ENCODE peak calls at places on chromosomes 13 and 19, in six cellular contexts. G is neuronal stem cell, P is H9, B is IMR-90, V is mesenchymal stem cell, J is H1. U is an unnamed sample.

GRCh38 chr13:58134525-58134924 is 503.0 kb downstream of the PCDH17 start:
- DNase-seq in G (no peak), P (no peak), B (no peak), V (no peak), J (no peak), U (no peak)

GRCh38 chr13:99895428-99895998 is 76.1 kb downstream of the ZIC5 start:
- DNase-seq in G (no peak), P (no peak), B (no peak), V (peak), J (no peak), U (no peak)

GRCh38 chr13:51364404-51365008 is 25.0 kb downstream of the SERPINE3 start:
- DNase-seq in G (no peak), P (no peak), B (peak), V (peak), J (no peak), U (peak)

GRCh38 chr19:23799321-23799720 is 40.6 kb upstream of the ZNF681 start:
- DNase-seq in G (no peak), P (no peak), B (no peak), V (no peak), J (no peak), U (no peak)

GRCh38 chr13:98792321-98792720 is 39.8 kb upstream of the SLC15A1 start:
- DNase-seq in G (no peak), P (no peak), B (no peak), V (no peak), J (no peak), U (no peak)

GRCh38 chr13:48236528-48237353 is 3.7 kb downstream of the ITM2B start:
- DNase-seq in G (no peak), P (no peak), B (no peak), V (peak), J (no peak), U (peak)

GRCh38 chr19:16244091-16244490 is 46.4 kb downstream of the AP1M1 start:
- DNase-seq in G (no peak), P (no peak), B (peak), V (peak), J (no peak), U (no peak)

GRCh38 chr19:7355151-7355845 is 6.6 kb downstream of the ARHGEF18 start:
- DNase-seq in G (no peak), P (no peak), B (peak), V (peak), J (no peak), U (no peak)

GRCh38 chr13:36681894-36682624 is 8.2 kb downstream of the SERTM1 start:
- DNase-seq in G (no peak), P (no peak), B (no peak), V (no peak), J (no peak), U (peak)

GRCh38 chr13:102914629-102914935 is 68.8 kb downstream of the ERCC5 start:
- DNase-seq in G (no peak), P (no peak), B (no peak), V (no peak), J (no peak), U (peak)

GRCh38 chr13:80341098-80341701 is at the start of gene SPRY2:
- DNase-seq in G (peak), P (peak), B (peak), V (peak), J (peak), U (peak)

GRCh38 chr13:19658192-19658591 is 24.7 kb downstream of the MPHOSPH8 start:
- DNase-seq in G (no peak), P (no peak), B (no peak), V (peak), J (no peak), U (no peak)

GRCh38 chr19:36838784-36839324 is 667 bp upstream of the ZNF790 start:
- DNase-seq in G (no peak), P (no peak), B (peak), V (no peak), J (no peak), U (no peak)

GRCh38 chr13:85347251-85347650 is 452.0 kb downstream of the SLITRK6 start:
- DNase-seq in G (no peak), P (no peak), B (peak), V (peak), J (no peak), U (no peak)

GRCh38 chr13:99261040-99261439 is 2.9 kb upstream of the GPR18 start:
- DNase-seq in G (no peak), P (no peak), B (no peak), V (no peak), J (no peak), U (no peak)

GRCh38 chr13:77698211-77699058 is 948 bp downstream of the SLAIN1 start:
- DNase-seq in G (peak), P (peak), B (no peak), V (peak), J (no peak), U (peak)

GRCh38 chr19:43699506-43700367 is 16.1 kb upstream of the IRGC start:
- DNase-seq in G (peak), P (peak), B (peak), V (no peak), J (peak), U (peak)

GRCh38 chr19:1063030-1063908 is 3.7 kb upstream of the ARHGAP45 start:
- DNase-seq in G (no peak), P (no peak), B (no peak), V (no peak), J (no peak), U (peak)

GRCh38 chr19:40394816-40395210 is 4.8 kb upstream of the HIPK4 start:
- DNase-seq in G (no peak), P (no peak), B (no peak), V (no peak), J (no peak), U (no peak)

GRCh38 chr19:53927745-53928144 is 18.7 kb downstream of the CACNG7 start:
- DNase-seq in G (peak), P (peak), B (peak), V (peak), J (peak), U (peak)

GRCh38 chr13:40254394-40254793 is 412.0 kb downstream of the FOXO1 start:
- DNase-seq in G (no peak), P (no peak), B (no peak), V (no peak), J (no peak), U (peak)

GRCh38 chr13:85864963-85865530 is 65.8 kb upstream of the SLITRK6 start:
- DNase-seq in G (peak), P (peak), B (peak), V (peak), J (no peak), U (peak)

GRCh38 chr19:13117176-13117771 is 734 bp upstream of the TRMT1 start:
- DNase-seq in G (no peak), P (no peak), B (no peak), V (no peak), J (no peak), U (no peak)

GRCh38 chr19:38310986-38311385 is 4.8 kb downstream of the YIF1B start:
- DNase-seq in G (no peak), P (no peak), B (no peak), V (no peak), J (no peak), U (no peak)

GRCh38 chr19:3572132-3572854 is 451 bp upstream of the HMG20B start:
- DNase-seq in G (peak), P (peak), B (peak), V (peak), J (peak), U (peak)

GRCh38 chr13:48163066-48163465 is 68.2 kb upstream of the MED4 start:
- DNase-seq in G (no peak), P (no peak), B (no peak), V (no peak), J (no peak), U (no peak)

GRCh38 chr19:30406220-30406944 is 34.2 kb downstream of the ZNF536 start:
- DNase-seq in G (no peak), P (no peak), B (no peak), V (no peak), J (no peak), U (peak)

GRCh38 chr13:73321039-73321438 is 262.2 kb downstream of the KLF5 start:
- DNase-seq in G (no peak), P (no peak), B (no peak), V (no peak), J (no peak), U (no peak)

GRCh38 chr13:81874681-81875661 is 1534.0 kb upstream of the SPRY2 start:
- DNase-seq in G (no peak), P (peak), B (no peak), V (no peak), J (peak), U (peak)

GRCh38 chr13:48624858-48625257 is 28.9 kb upstream of the CYSLTR2 start:
- DNase-seq in G (no peak), P (no peak), B (no peak), V (peak), J (no peak), U (no peak)

GRCh38 chr13:51870616-51871015 is 8.8 kb downstream of the CCDC70 start:
- DNase-seq in G (no peak), P (no peak), B (no peak), V (no peak), J (no peak), U (no peak)

GRCh38 chr19:33376931-33377557 is 3.5 kb downstream of the CEBPG start:
- DNase-seq in G (no peak), P (no peak), B (no peak), V (peak), J (no peak), U (no peak)

GRCh38 chr13:113741101-113741731 is 17.8 kb upstream of the TMEM255B start:
- DNase-seq in G (no peak), P (no peak), B (no peak), V (no peak), J (no peak), U (no peak)

GRCh38 chr19:1167687-1168561 is 6.1 kb downstream of the SBNO2 start:
- DNase-seq in G (no peak), P (no peak), B (no peak), V (no peak), J (no peak), U (no peak)

GRCh38 chr13:65217459-65217858 is 2012.7 kb downstream of the PCDH9 start:
- DNase-seq in G (no peak), P (no peak), B (no peak), V (no peak), J (no peak), U (no peak)
- H2BK15ac ChIP-seq in G (no peak), P (no peak), B (no peak), V (no peak), J (no peak), U (no peak)

GRCh38 chr13:76656496-76656895 is 229.7 kb downstream of the KCTD12 start:
- DNase-seq in G (no peak), P (no peak), B (no peak), V (no peak), J (no peak), U (no peak)
- H2BK15ac ChIP-seq in G (no peak), P (no peak), B (no peak), V (no peak), J (no peak), U (no peak)

GRCh38 chr19:44789943-44790467 is 12.3 kb downstream of the CBLC start:
- DNase-seq in G (no peak), P (no peak), B (no peak), V (no peak), J (no peak), U (no peak)
- H2BK15ac ChIP-seq in G (no peak), P (no peak), B (no peak), V (no peak), J (no peak), U (no peak)

DNA sequence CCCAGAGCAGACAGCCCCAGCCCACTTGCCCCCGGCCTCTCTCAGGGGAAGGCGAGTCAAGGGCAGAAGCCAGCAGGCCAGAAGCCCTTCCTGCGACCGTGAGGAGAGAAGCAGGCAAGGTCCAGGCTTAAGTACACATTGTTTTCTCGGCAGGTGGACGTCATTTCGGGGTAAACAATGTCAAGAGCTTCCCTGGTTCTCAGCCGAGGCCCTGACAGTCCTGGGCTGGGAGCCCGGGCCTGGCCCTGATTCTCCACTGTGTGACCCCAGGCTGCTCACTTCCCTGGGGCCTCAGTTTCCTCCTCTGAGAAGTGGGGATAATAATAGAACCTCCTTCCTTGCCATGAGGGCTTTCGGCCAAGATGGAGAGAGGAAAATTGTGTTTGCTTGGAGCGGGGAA is 19.4 kb downstream of the PLVAP start:
- DNase-seq in G (no peak), P (no peak), B (no peak), V (no peak), J (no peak), U (no peak)
- H2BK15ac ChIP-seq in G (no peak), P (no peak), B (no peak), V (no peak), J (no peak), U (no peak)

GRCh38 chr19:45172611-45173208 is 5.3 kb downstream of the TRAPPC6A start:
- DNase-seq in G (no peak), P (no peak), B (no peak), V (no peak), J (no peak), U (no peak)

GRCh38 chr19:45178262-45179062 is at the start of gene BLOC1S3:
- DNase-seq in G (peak), P (peak), B (peak), V (peak), J (peak), U (peak)

GRCh38 chr19:45173816-45174215 is 4.2 kb downstream of the TRAPPC6A start:
- DNase-seq in G (no peak), P (no peak), B (peak), V (peak), J (no peak), U (no peak)

GRCh38 chr19:45177817-45178261 is at the start of gene TRAPPC6A:
- DNase-seq in G (no peak), P (no peak), B (peak), V (peak), J (no peak), U (no peak)

GRCh38 chr19:45175663-45176345 is 2.2 kb downstream of the TRAPPC6A start:
- DNase-seq in G (no peak), P (no peak), B (no peak), V (no peak), J (no peak), U (no peak)
- H2BK15ac ChIP-seq in G (no peak), P (no peak), B (no peak), V (no peak), J (no peak), U (no peak)

GRCh38 chr13:71829542-71829941 is 37.5 kb downstream of the DACH1 start:
- DNase-seq in G (no peak), P (no peak), B (no peak), V (no peak), J (no peak), U (no peak)
- H2BK15ac ChIP-seq in G (no peak), P (no peak), B (no peak), V (no peak), J (no peak), U (no peak)

GRCh38 chr13:25069236-25069635 is 26.7 kb upstream of the PABPC3 start:
- DNase-seq in G (no peak), P (no peak), B (no peak), V (no peak), J (no peak), U (no peak)
- H2BK15ac ChIP-seq in G (no peak), P (no peak), B (no peak), V (no peak), J (no peak), U (no peak)

DNA sequence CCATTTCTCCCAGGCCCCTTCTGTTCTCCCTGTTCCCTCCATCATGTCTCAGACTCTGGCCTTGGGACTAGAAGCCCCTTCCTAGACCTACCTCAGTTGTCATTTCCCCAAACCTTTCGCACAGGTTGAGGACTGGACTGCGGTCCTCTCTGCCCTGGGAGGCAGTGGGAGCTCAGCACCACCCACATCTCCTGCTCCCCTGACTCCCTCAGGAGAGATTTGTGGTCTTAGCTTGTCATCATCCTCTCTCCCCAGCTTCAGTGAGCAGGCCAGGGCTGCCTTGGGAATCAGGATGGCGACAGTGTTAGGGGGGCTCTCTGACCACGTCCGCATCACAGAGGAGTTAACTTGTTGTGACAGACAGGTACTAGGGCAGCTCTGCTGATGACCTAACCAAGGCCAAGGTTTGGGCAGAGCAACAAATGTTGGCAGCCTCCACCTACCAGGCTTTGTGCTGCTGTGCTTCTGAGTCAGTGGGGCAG is 25.6 kb upstream of the RNF17 start:
- DNase-seq in G (no peak), P (no peak), B (no peak), V (no peak), J (no peak), U (no peak)
- H2BK15ac ChIP-seq in G (peak), P (no peak), B (no peak), V (no peak), J (no peak), U (no peak)

U was measured in mesendoderm.